ENCODE peak calls at places on chromosome 17, in nine cellular contexts. B, O, N, S, T, U, R, Z and K are unnamed samples.

GRCh38 chr17:65071861-65072260 is 15.3 kb upstream of the GNA13 start:
- DNase-seq in B (no peak), O (peak; percentile 72), N (no peak), S (no peak), T (no peak), U (no peak), R (no peak), Z (no peak), K (no peak)

GRCh38 chr17:9917801-9918200 is 12.7 kb upstream of the RCVRN start:
- DNase-seq in B (no peak), O (no peak), N (no peak), S (no peak), T (no peak), U (no peak), R (no peak), Z (no peak), K (no peak)

GRCh38 chr17:13222931-13223330 is 205.1 kb upstream of the ELAC2 start:
- DNase-seq in B (no peak), O (no peak), N (no peak), S (no peak), T (no peak), U (no peak), R (no peak), Z (no peak), K (no peak)

GRCh38 chr17:50107790-50108414 is 12.8 kb downstream of the PDK2 start:
- DNase-seq in B (no peak), O (peak; percentile 69), N (no peak), S (no peak), T (no peak), U (no peak), R (no peak), Z (no peak), K (no peak)

GRCh38 chr17:78075545-78075944 is 53.0 kb downstream of the TMC6 start:
- DNase-seq in B (no peak), O (no peak), N (no peak), S (no peak), T (no peak), U (no peak), R (no peak), Z (no peak), K (no peak)

GRCh38 chr17:62619413-62620155 is 7.9 kb upstream of the MRC2 start:
- DNase-seq in B (no peak), O (no peak), N (peak; percentile 61), S (no peak), T (no peak), U (no peak), R (no peak), Z (no peak), K (no peak)

GRCh38 chr17:10807704-10808128 is 3.8 kb upstream of the TMEM238L start:
- DNase-seq in B (no peak), O (no peak), N (no peak), S (no peak), T (no peak), U (no peak), R (no peak), Z (no peak), K (no peak)

GRCh38 chr17:65389956-65390355 is 171.5 kb downstream of the AXIN2 start:
- DNase-seq in B (no peak), O (peak; percentile 68), N (no peak), S (no peak), T (no peak), U (no peak), R (no peak), Z (peak; percentile 62), K (no peak)

GRCh38 chr17:79842656-79843474 is 3.6 kb upstream of the CBX4 start:
- DNase-seq in B (no peak), O (no peak), N (no peak), S (peak; percentile 56), T (no peak), U (no peak), R (no peak), Z (no peak), K (no peak)

GRCh38 chr17:159609-160008 is 21.8 kb downstream of the DOC2B start:
- DNase-seq in B (no peak), O (no peak), N (no peak), S (no peak), T (no peak), U (no peak), R (no peak), Z (no peak), K (no peak)

GRCh38 chr17:78401246-78401645 is 22.8 kb downstream of the PGS1 start:
- DNase-seq in B (no peak), O (peak; percentile 31), N (no peak), S (no peak), T (no peak), U (no peak), R (no peak), Z (no peak), K (no peak)

GRCh38 chr17:42118545-42118944 is 2.6 kb downstream of the KAT2A start:
- DNase-seq in B (no peak), O (peak; percentile 25), N (no peak), S (peak; percentile 66), T (no peak), U (no peak), R (peak; percentile 50), Z (no peak), K (no peak)

GRCh38 chr17:80886641-80887573 is 104.7 kb upstream of the CHMP6 start:
- DNase-seq in B (no peak), O (no peak), N (no peak), S (no peak), T (no peak), U (no peak), R (no peak), Z (no peak), K (no peak)

GRCh38 chr17:55705847-55706246 is 16.8 kb downstream of the TMEM100 start:
- DNase-seq in B (no peak), O (no peak), N (no peak), S (no peak), T (no peak), U (no peak), R (no peak), Z (no peak), K (no peak)

GRCh38 chr17:2703181-2703580 is 8.4 kb downstream of the CLUH start:
- DNase-seq in B (no peak), O (no peak), N (peak; percentile 31), S (no peak), T (no peak), U (peak; percentile 60), R (no peak), Z (no peak), K (no peak)

GRCh38 chr17:48460055-48460454 is 30.0 kb upstream of the SKAP1 start:
- DNase-seq in B (no peak), O (no peak), N (no peak), S (no peak), T (no peak), U (no peak), R (no peak), Z (no peak), K (no peak)

GRCh38 chr17:36095992-36096391 is 6.0 kb upstream of the CCL3 start:
- DNase-seq in B (no peak), O (no peak), N (no peak), S (no peak), T (no peak), U (no peak), R (peak; percentile 66), Z (no peak), K (no peak)

GRCh38 chr17:7748098-7748775 is 30.7 kb downstream of the DNAH2 start:
- DNase-seq in B (no peak), O (peak; percentile 30), N (no peak), S (no peak), T (no peak), U (peak; percentile 15), R (no peak), Z (no peak), K (no peak)

GRCh38 chr17:49817993-49818392 is 29.5 kb downstream of the KAT7 start:
- DNase-seq in B (no peak), O (no peak), N (no peak), S (no peak), T (no peak), U (no peak), R (no peak), Z (no peak), K (no peak)

GRCh38 chr17:72717276-72717675 is 375.2 kb downstream of the SLC39A11 start:
- DNase-seq in B (no peak), O (no peak), N (no peak), S (no peak), T (no peak), U (no peak), R (no peak), Z (no peak), K (no peak)

GRCh38 chr17:45888392-45888791 is 6.0 kb upstream of the MAPT start:
- DNase-seq in B (no peak), O (no peak), N (no peak), S (no peak), T (no peak), U (no peak), R (no peak), Z (no peak), K (no peak)

GRCh38 chr17:74362811-74363498 is 1.3 kb upstream of the BTBD17 start:
- DNase-seq in B (no peak), O (no peak), N (no peak), S (no peak), T (no peak), U (no peak), R (no peak), Z (no peak), K (no peak)

GRCh38 chr17:1229354-1229890 is 40.8 kb upstream of the BHLHA9 start:
- DNase-seq in B (peak; percentile 39), O (no peak), N (peak; percentile 79), S (peak; percentile 66), T (peak; percentile 72), U (peak; percentile 93), R (peak; percentile 81), Z (peak; percentile 6), K (no peak)
- H3K27ac ChIP-seq in B (peak overlapping the region; percentile 39), O (no peak overlapping the region), N (peak overlapping the region; percentile 84), S (no peak overlapping the region), T (no peak overlapping the region), U (peak overlapping the region; percentile 55), R (peak overlapping the region; percentile 62), Z (no peak overlapping the region), K (peak overlapping the region; percentile 75)

GRCh38 chr17:47192549-47192948 is 3.5 kb upstream of the CDC27 start:
- DNase-seq in B (no peak), O (no peak), N (no peak), S (no peak), T (no peak), U (no peak), R (peak; percentile 21), Z (no peak), K (no peak)
- H3K27ac ChIP-seq in B (no peak overlapping the region), O (no peak overlapping the region), N (no peak overlapping the region), S (no peak overlapping the region), T (no peak overlapping the region), U (no peak overlapping the region), R (no peak overlapping the region), Z (no peak overlapping the region), K (no peak overlapping the region)

DNA sequence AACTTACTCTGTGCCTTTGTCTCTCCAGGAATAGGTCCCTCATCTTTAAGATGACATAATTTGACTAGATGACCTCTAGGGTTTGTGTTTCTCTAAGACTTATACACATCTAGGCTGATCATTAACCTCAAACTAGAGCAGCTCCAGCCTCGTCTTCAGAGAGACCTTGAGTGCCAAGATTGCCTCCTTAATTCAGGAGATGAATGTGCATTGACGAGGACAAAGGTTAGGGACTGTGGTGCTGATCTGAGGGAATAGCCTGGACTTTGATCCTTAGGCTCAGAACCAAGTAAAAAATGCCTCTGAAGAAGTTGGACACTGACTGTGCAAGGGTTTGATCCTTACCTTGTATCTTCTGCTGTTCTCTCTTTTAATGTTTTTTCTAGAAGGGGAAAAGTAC is 17.2 kb upstream of the ASIC2 start:
- DNase-seq in B (no peak), O (no peak), N (no peak), S (no peak), T (no peak), U (no peak), R (no peak), Z (no peak), K (no peak)
- H3K27ac ChIP-seq in B (no peak overlapping the region), O (no peak overlapping the region), N (no peak overlapping the region), S (no peak overlapping the region), T (no peak overlapping the region), U (no peak overlapping the region), R (no peak overlapping the region), Z (no peak overlapping the region), K (no peak overlapping the region)

GRCh38 chr17:76566613-76566943 is 19.1 kb downstream of the ST6GALNAC2 start:
- DNase-seq in B (no peak), O (no peak), N (no peak), S (no peak), T (no peak), U (no peak), R (no peak), Z (no peak), K (no peak)
- H3K27ac ChIP-seq in B (no peak overlapping the region), O (no peak overlapping the region), N (no peak overlapping the region), S (no peak overlapping the region), T (no peak overlapping the region), U (no peak overlapping the region), R (no peak overlapping the region), Z (no peak overlapping the region), K (no peak overlapping the region)